ENCODE peak calls at places on chromosome 14, in nine cellular contexts. I is H4; X is myocyte; W is WTC11; M is effector CD4-positive, alpha-beta T cell; P is activated T-helper 1 cell treated with anti-CD3 and anti-CD28 coated beads, Interleukin-2, amount 50 U/mL, for 16 hours; Z is activated CD8-positive, alpha-beta memory T cell treated with anti-CD3 and anti-CD28 coated beads for 48 hours; V is non-pigmented ciliary epithelial cell; L is cardiac muscle cell. T is an unnamed sample.

GRCh38 chr14:104975481-104976197 is 2.5 kb downstream of the AHNAK2 start:
- DNase-seq in I (no peak), X (peak; percentile 65), W (peak; percentile 50), M (no peak), P (no peak), Z (no peak), V (no peak), L (no peak), T (no peak)

GRCh38 chr14:34322940-34323418 is 139.1 kb downstream of the SPTSSA start:
- DNase-seq in I (peak; percentile 61), X (peak; percentile 76), W (peak; percentile 70), M (peak; percentile 66), P (peak; percentile 59), Z (peak; percentile 65), V (no peak), L (peak; percentile 70), T (peak; percentile 36)

GRCh38 chr14:67385120-67385519 is 25.0 kb downstream of the EIF2S1 start:
- DNase-seq in I (no peak), X (no peak), W (no peak), M (no peak), P (no peak), Z (no peak), V (no peak), L (no peak), T (no peak)

GRCh38 chr14:89303452-89304435 is 113.3 kb downstream of the FOXN3 start:
- DNase-seq in I (peak; percentile 83), X (peak; percentile 90), W (no peak), M (no peak), P (no peak), Z (no peak), V (peak; percentile 52), L (peak; percentile 83), T (peak; percentile 79)

GRCh38 chr14:61780125-61780524 is 17.9 kb downstream of the SNAPC1 start:
- DNase-seq in I (no peak), X (no peak), W (no peak), M (no peak), P (no peak), Z (no peak), V (no peak), L (no peak), T (no peak)

GRCh38 chr14:64645220-64645891 is 58.9 kb upstream of the PLEKHG3 start:
- DNase-seq in I (peak; percentile 21), X (peak; percentile 79), W (peak; percentile 44), M (no peak), P (no peak), Z (no peak), V (peak; percentile 92), L (peak; percentile 95), T (no peak)

GRCh38 chr14:64696355-64696844 is 7.8 kb upstream of the PLEKHG3 start:
- DNase-seq in I (no peak), X (no peak), W (no peak), M (no peak), P (no peak), Z (no peak), V (no peak), L (no peak), T (no peak)

GRCh38 chr14:76181546-76181945 is 29.8 kb downstream of the GPATCH2L start:
- DNase-seq in I (no peak), X (no peak), W (no peak), M (no peak), P (no peak), Z (no peak), V (no peak), L (peak; percentile 10), T (no peak)

GRCh38 chr14:64628940-64629403 is 75.3 kb upstream of the PLEKHG3 start:
- DNase-seq in I (peak; percentile 27), X (peak; percentile 66), W (no peak), M (no peak), P (no peak), Z (no peak), V (peak; percentile 67), L (peak; percentile 75), T (no peak)

GRCh38 chr14:35495278-35495677 is 38.7 kb upstream of the INSM2 start:
- DNase-seq in I (no peak), X (no peak), W (no peak), M (no peak), P (no peak), Z (no peak), V (no peak), L (no peak), T (no peak)

GRCh38 chr14:91509083-91509877 is 830 bp downstream of the PPP4R3A start:
- DNase-seq in I (no peak), X (peak; percentile 31), W (peak; percentile 20), M (peak; percentile 13), P (peak; percentile 8), Z (peak; percentile 25), V (no peak), L (peak; percentile 13), T (no peak)

T was measured in G401.